ENCODE peak calls at places on chromosomes 12 and 14, in four cellular contexts. One of them, this sample, is unnamed.

GRCh38 chr14:73740921-73741326 is 26.7 kb upstream of the PNMA1 start:
- DNase-seq in SK-N-SH: peak
- DNase-seq in GM12878: no peak
- DNase-seq in K562: peak
- DNase-seq in this sample: no peak

GRCh38 chr12:53974084-53975018 is at the start of gene HOTAIR:
- DNase-seq in GM12878: no peak
- DNase-seq in K562: no peak
- DNase-seq in SK-N-SH: peak
- DNase-seq in this sample: peak

GRCh38 chr12:78439666-78440065 is 424.9 kb upstream of the SYT1 start:
- DNase-seq in SK-N-SH: no peak
- DNase-seq in GM12878: no peak
- DNase-seq in K562: no peak
- DNase-seq in this sample: no peak

GRCh38 chr12:107458163-107458562 is 227.4 kb upstream of the PWP1 start:
- DNase-seq in K562: no peak
- DNase-seq in GM12878: no peak
- DNase-seq in SK-N-SH: no peak
- DNase-seq in this sample: no peak

GRCh38 chr12:98399532-98399931 is 115.9 kb upstream of the TMPO start:
- DNase-seq in K562: peak
- DNase-seq in SK-N-SH: no peak
- DNase-seq in GM12878: no peak
- DNase-seq in this sample: peak

GRCh38 chr14:29321646-29322045 is 555.1 kb downstream of the FOXG1 start:
- DNase-seq in SK-N-SH: no peak
- DNase-seq in GM12878: no peak
- DNase-seq in K562: no peak
- DNase-seq in this sample: no peak

GRCh38 chr14:76011959-76012802 is 26.6 kb downstream of the IFT43 start:
- DNase-seq in GM12878: no peak
- DNase-seq in SK-N-SH: no peak
- DNase-seq in K562: no peak
- DNase-seq in this sample: no peak

GRCh38 chr12:91065377-91065776 is 7.6 kb upstream of the KERA start:
- DNase-seq in SK-N-SH: no peak
- DNase-seq in GM12878: no peak
- DNase-seq in K562: no peak
- DNase-seq in this sample: no peak

GRCh38 chr12:27969011-27969900 is 3.3 kb downstream of the PTHLH start:
- DNase-seq in K562: no peak
- DNase-seq in SK-N-SH: peak
- DNase-seq in GM12878: no peak
- DNase-seq in this sample: no peak

GRCh38 chr14:34199585-34199984 is 248.7 kb upstream of the EGLN3 start:
- DNase-seq in SK-N-SH: no peak
- DNase-seq in K562: no peak
- DNase-seq in GM12878: no peak
- DNase-seq in this sample: no peak

GRCh38 chr14:93984987-93985410 is 8.6 kb upstream of the ASB2 start:
- DNase-seq in SK-N-SH: peak
- DNase-seq in K562: peak
- DNase-seq in GM12878: no peak
- DNase-seq in this sample: no peak

GRCh38 chr14:101839236-101839635 is 77.7 kb downstream of the PPP2R5C start:
- DNase-seq in SK-N-SH: no peak
- DNase-seq in K562: no peak
- DNase-seq in GM12878: peak
- DNase-seq in this sample: no peak

GRCh38 chr14:100887728-100888335 is 15.7 kb downstream of the RTL1 start:
- DNase-seq in K562: no peak
- DNase-seq in GM12878: no peak
- DNase-seq in SK-N-SH: no peak
- DNase-seq in this sample: no peak

GRCh38 chr12:57268264-57268663 is 17.3 kb upstream of the STAC3 start:
- DNase-seq in GM12878: no peak
- DNase-seq in K562: no peak
- DNase-seq in SK-N-SH: no peak
- DNase-seq in this sample: no peak

GRCh38 chr14:80754696-80755095 is 186.8 kb downstream of the CEP128 start:
- DNase-seq in K562: no peak
- DNase-seq in GM12878: no peak
- DNase-seq in SK-N-SH: no peak
- DNase-seq in this sample: no peak

GRCh38 chr14:90502760-90503159 is 105.9 kb downstream of the CALM1 start:
- DNase-seq in GM12878: no peak
- DNase-seq in SK-N-SH: no peak
- DNase-seq in K562: no peak
- DNase-seq in this sample: no peak

GRCh38 chr14:94643316-94644101 is 31.3 kb downstream of the SERPINA3 start:
- DNase-seq in K562: no peak
- DNase-seq in SK-N-SH: no peak
- DNase-seq in GM12878: no peak
- DNase-seq in this sample: no peak

GRCh38 chr14:97052001-97052400 is 254.8 kb downstream of the VRK1 start:
- DNase-seq in GM12878: no peak
- DNase-seq in K562: no peak
- DNase-seq in SK-N-SH: no peak
- DNase-seq in this sample: no peak

GRCh38 chr14:61512508-61512907 is 182.8 kb upstream of the HIF1A start:
- DNase-seq in GM12878: no peak
- DNase-seq in SK-N-SH: no peak
- DNase-seq in K562: no peak
- DNase-seq in this sample: no peak

GRCh38 chr14:61129168-61129745 is 148.2 kb downstream of the SLC38A6 start:
- DNase-seq in GM12878: no peak
- DNase-seq in SK-N-SH: no peak
- DNase-seq in K562: no peak
- DNase-seq in this sample: no peak

GRCh38 chr12:41943671-41944070 is 201.0 kb downstream of the GXYLT1 start:
- DNase-seq in K562: no peak
- DNase-seq in GM12878: no peak
- DNase-seq in SK-N-SH: no peak
- DNase-seq in this sample: no peak

GRCh38 chr14:51004352-51004800 is 60.1 kb upstream of the PYGL start:
- DNase-seq in SK-N-SH: no peak
- DNase-seq in K562: no peak
- DNase-seq in GM12878: no peak
- DNase-seq in this sample: no peak

GRCh38 chr12:56629459-56630179 is 507 bp downstream of the BAZ2A start:
- DNase-seq in K562: peak
- DNase-seq in GM12878: no peak
- DNase-seq in SK-N-SH: peak
- DNase-seq in this sample: no peak

GRCh38 chr14:61628192-61628591 is 67.1 kb upstream of the HIF1A start:
- DNase-seq in GM12878: no peak
- DNase-seq in SK-N-SH: no peak
- DNase-seq in K562: no peak
- DNase-seq in this sample: no peak

GRCh38 chr12:45008211-45008610 is 42.7 kb downstream of the DBX2 start:
- DNase-seq in GM12878: no peak
- DNase-seq in SK-N-SH: peak
- DNase-seq in K562: no peak
- DNase-seq in this sample: no peak
- TF ChIP-seq TAF1 in GM12878: no peak
- TF ChIP-seq TAF1 in SK-N-SH: no peak
- TF ChIP-seq TAF1 in K562: no peak
- TF ChIP-seq TAF1 in this sample: no peak

DNA sequence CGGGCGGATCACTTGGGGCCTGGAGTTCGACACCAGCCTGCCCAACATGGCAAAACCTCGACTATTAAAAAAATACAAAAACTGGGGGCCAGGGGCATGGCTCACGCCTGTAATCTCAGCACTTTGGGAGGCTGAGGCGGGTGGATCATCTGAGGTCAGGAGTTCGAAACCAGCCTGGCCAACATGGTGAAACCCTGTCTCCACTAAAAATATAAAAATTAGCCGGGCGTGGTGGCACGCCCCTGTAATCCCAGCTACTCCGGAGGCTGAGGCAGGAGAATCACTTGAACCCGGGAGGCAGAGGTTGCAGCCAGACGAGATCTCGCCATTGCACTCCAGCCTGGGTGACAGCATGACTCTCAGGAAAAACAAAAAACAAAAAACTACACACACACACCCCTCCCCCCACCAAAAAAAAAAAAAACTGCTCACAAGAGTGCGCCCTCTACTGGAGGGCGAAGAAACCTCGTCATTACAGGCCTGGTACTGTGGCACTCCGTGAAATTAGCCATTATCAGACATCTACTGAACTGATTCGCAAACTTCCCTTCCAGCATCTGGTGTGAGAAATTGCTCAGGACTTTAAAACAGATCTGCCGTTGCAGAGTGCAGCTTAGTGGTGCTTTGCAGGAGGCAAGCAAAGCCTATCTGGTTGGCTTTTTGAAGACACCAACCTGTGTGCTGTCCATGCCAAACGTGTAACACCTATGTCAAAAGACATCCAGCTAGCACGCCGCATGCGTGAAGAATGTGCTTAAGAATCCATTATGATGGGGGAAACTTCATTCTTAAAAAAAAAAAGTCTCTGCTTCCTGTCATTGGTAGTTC is 7.7 kb downstream of the PPP1R3E start:
- DNase-seq in GM12878: no peak
- DNase-seq in SK-N-SH: peak
- DNase-seq in K562: peak
- DNase-seq in this sample: no peak
- TF ChIP-seq TAF1 in GM12878: peak
- TF ChIP-seq TAF1 in SK-N-SH: no peak
- TF ChIP-seq TAF1 in K562: no peak
- TF ChIP-seq TAF1 in this sample: no peak

DNA sequence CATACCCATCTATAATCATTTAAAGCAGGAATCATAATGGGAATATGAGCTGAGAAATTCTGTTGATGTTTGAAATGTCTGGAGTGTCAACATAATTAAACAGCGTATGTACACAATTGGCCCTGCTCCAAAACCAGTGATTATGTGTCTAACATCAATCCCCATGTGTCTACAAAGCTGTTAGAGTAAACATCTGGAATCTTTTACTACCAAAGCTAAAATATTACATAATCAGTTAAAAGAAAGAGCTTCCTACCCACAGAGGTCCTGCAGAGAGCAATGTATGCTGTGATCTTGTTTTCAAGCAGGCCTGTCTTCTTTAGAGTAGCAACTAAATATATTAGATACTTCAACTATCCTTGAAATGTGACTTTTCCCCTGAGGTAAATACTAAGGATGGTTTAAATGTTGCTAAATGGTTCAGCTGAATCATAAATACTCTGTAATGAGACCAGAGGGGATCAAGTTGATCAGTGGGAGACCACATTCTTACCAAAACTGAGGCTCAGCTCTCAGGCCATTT is 74.3 kb downstream of the RASSF8 start:
- DNase-seq in K562: no peak
- DNase-seq in SK-N-SH: no peak
- DNase-seq in GM12878: no peak
- DNase-seq in this sample: no peak
- TF ChIP-seq TAF1 in K562: no peak
- TF ChIP-seq TAF1 in SK-N-SH: no peak
- TF ChIP-seq TAF1 in GM12878: no peak
- TF ChIP-seq TAF1 in this sample: no peak

GRCh38 chr12:64824130-64824499 is 332 bp upstream of the TBC1D30 start:
- DNase-seq in GM12878: no peak
- DNase-seq in SK-N-SH: no peak
- DNase-seq in K562: no peak
- DNase-seq in this sample: no peak

GRCh38 chr12:64824500-64825142 is at the start of gene TBC1D30:
- DNase-seq in GM12878: no peak
- DNase-seq in SK-N-SH: peak
- DNase-seq in K562: peak
- DNase-seq in this sample: peak

GRCh38 chr12:64828713-64829112 is 4.3 kb downstream of the TBC1D30 start:
- DNase-seq in SK-N-SH: no peak
- DNase-seq in K562: no peak
- DNase-seq in GM12878: no peak
- DNase-seq in this sample: no peak

GRCh38 chr12:64826234-64826633 is 1.8 kb downstream of the TBC1D30 start:
- DNase-seq in SK-N-SH: peak
- DNase-seq in GM12878: peak
- DNase-seq in K562: peak
- DNase-seq in this sample: no peak

GRCh38 chr12:64825143-64826011 is 930 bp downstream of the TBC1D30 start:
- DNase-seq in SK-N-SH: peak
- DNase-seq in GM12878: no peak
- DNase-seq in K562: no peak
- DNase-seq in this sample: no peak
- TF ChIP-seq TAF1 in SK-N-SH: no peak
- TF ChIP-seq TAF1 in GM12878: no peak
- TF ChIP-seq TAF1 in K562: no peak
- TF ChIP-seq TAF1 in this sample: no peak

DNA sequence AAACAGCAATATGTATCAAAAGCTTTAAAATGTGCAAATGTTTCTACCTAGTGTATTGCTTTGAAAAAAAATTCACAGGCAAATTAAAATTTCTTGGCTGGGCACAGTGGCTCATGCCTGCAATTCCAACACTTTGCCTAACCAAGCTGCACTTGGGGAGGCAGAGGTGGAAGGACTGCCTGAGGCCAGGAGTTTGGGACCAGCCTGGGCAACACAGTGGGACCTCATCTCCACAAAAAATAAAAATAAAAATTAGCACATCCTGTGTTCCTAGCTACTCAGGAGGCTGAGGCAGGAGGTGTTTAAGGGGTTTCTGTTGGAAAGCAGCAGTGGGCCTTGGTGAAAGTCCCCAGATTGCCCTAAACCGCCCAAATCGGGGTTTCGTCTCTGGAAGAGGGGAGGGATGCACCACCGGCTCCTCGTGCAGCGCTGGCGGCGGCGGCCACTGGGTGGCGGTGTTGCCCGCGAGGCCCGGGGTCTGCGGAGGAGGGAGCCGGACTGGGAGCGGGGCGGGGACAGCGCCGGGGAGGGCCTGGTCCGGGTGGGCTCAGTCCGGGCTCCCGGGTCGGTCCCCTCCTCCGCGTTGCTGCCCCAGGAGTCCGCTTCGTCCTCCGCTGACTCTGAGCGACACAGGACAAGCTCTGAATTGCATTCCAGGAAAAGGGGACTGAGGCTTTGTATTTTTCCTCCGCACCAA is 265.6 kb downstream of the AACS start:
- DNase-seq in SK-N-SH: peak
- DNase-seq in GM12878: no peak
- DNase-seq in K562: peak
- DNase-seq in this sample: peak
- TF ChIP-seq TAF1 in SK-N-SH: no peak
- TF ChIP-seq TAF1 in GM12878: no peak
- TF ChIP-seq TAF1 in K562: no peak
- TF ChIP-seq TAF1 in this sample: no peak

GRCh38 chr12:123942277-123942653 is 30.4 kb downstream of the CCDC92 start:
- DNase-seq in K562: no peak
- DNase-seq in SK-N-SH: no peak
- DNase-seq in GM12878: no peak
- DNase-seq in this sample: no peak

GRCh38 chr12:123941485-123942276 is 30.9 kb downstream of the CCDC92 start:
- DNase-seq in K562: no peak
- DNase-seq in GM12878: no peak
- DNase-seq in SK-N-SH: no peak
- DNase-seq in this sample: no peak

GRCh38 chr12:123939716-123940626 is 32.7 kb downstream of the CCDC92 start:
- DNase-seq in K562: no peak
- DNase-seq in SK-N-SH: no peak
- DNase-seq in GM12878: no peak
- DNase-seq in this sample: no peak

GRCh38 chr12:123940627-123940966 is 32.0 kb downstream of the CCDC92 start:
- DNase-seq in SK-N-SH: no peak
- DNase-seq in K562: no peak
- DNase-seq in GM12878: no peak
- DNase-seq in this sample: no peak

GRCh38 chr12:123941000-123941399 is 31.6 kb downstream of the CCDC92 start:
- DNase-seq in K562: no peak
- DNase-seq in SK-N-SH: no peak
- DNase-seq in GM12878: no peak
- DNase-seq in this sample: no peak
- TF ChIP-seq TAF1 in K562: no peak
- TF ChIP-seq TAF1 in SK-N-SH: no peak
- TF ChIP-seq TAF1 in GM12878: no peak
- TF ChIP-seq TAF1 in this sample: no peak